ENCODE peak calls at places on chromosomes 13 and 19, in four cellular contexts. U, Z, C and B are unnamed samples.

GRCh38 chr13:41196620-41197019 is 2.3 kb upstream of the KBTBD7 start:
- DNase-seq in U (no peak), Z (no peak), C (peak; percentile 16), B (no peak)

GRCh38 chr13:101090287-101090686 is 326.0 kb downstream of the NALCN start:
- DNase-seq in U (no peak), Z (no peak), C (no peak), B (no peak)

GRCh38 chr13:39823063-39823713 is 167.7 kb downstream of the COG6 start:
- DNase-seq in U (no peak), Z (no peak), C (no peak), B (no peak)

GRCh38 chr19:35268546-35269424 is at the start of gene USF2:
- DNase-seq in U (peak; percentile 81), Z (peak; percentile 79), C (peak; percentile 72), B (peak; percentile 56)

GRCh38 chr19:54159352-54160181 is at the start of gene LENG1:
- DNase-seq in U (peak; percentile 96), Z (peak; percentile 92), C (peak; percentile 100), B (peak; percentile 99)

GRCh38 chr13:35598233-35598632 is 121.7 kb upstream of the MAB21L1 start:
- DNase-seq in U (no peak), Z (no peak), C (no peak), B (no peak)

GRCh38 chr19:49946415-49946814 is 14.6 kb downstream of the SIGLEC11 start:
- DNase-seq in U (no peak), Z (no peak), C (no peak), B (no peak)

GRCh38 chr19:55392820-55393219 is 7.1 kb downstream of the RPL28 start:
- DNase-seq in U (no peak), Z (no peak), C (no peak), B (no peak)

GRCh38 chr19:53945441-53945840 is 17.3 kb upstream of the CACNG8 start:
- DNase-seq in U (peak; percentile 25), Z (peak; percentile 43), C (no peak), B (peak; percentile 63)

GRCh38 chr19:2145831-2146241 is 5.5 kb downstream of the AP3D1 start:
- DNase-seq in U (no peak), Z (no peak), C (no peak), B (no peak)

GRCh38 chr13:110580800-110581199 is 19.3 kb upstream of the RAB20 start:
- DNase-seq in U (no peak), Z (no peak), C (no peak), B (no peak)

GRCh38 chr19:7068599-7068998 is 904 bp upstream of the ZNF557 start:
- DNase-seq in U (no peak), Z (no peak), C (no peak), B (no peak)

GRCh38 chr13:111975539-111976473 is 91.1 kb upstream of the SOX1 start:
- DNase-seq in U (no peak), Z (no peak), C (no peak), B (no peak)

GRCh38 chr13:89115307-89115706 is 1444.1 kb downstream of the SLITRK5 start:
- DNase-seq in U (no peak), Z (peak; percentile 30), C (no peak), B (peak; percentile 17)

GRCh38 chr19:35509018-35509652 is 4.3 kb downstream of the DMKN start:
- DNase-seq in U (no peak), Z (peak; percentile 61), C (peak; percentile 42), B (peak; percentile 60)

GRCh38 chr19:6076675-6077463 is 33.4 kb downstream of the RFX2 start:
- DNase-seq in U (no peak), Z (no peak), C (no peak), B (no peak)

GRCh38 chr13:21034602-21035190 is 26.7 kb downstream of the LATS2 start:
- DNase-seq in U (no peak), Z (no peak), C (no peak), B (peak; percentile 30)

GRCh38 chr19:1855828-1856255 is 7.5 kb downstream of the KLF16 start:
- DNase-seq in U (no peak), Z (no peak), C (no peak), B (no peak)

GRCh38 chr13:68185767-68186166 is 955.6 kb upstream of the PCDH9 start:
- DNase-seq in U (no peak), Z (no peak), C (no peak), B (no peak)

GRCh38 chr13:44364019-44364418 is 9.6 kb upstream of the SERP2 start:
- DNase-seq in U (no peak), Z (no peak), C (peak; percentile 31), B (no peak)

GRCh38 chr19:15534957-15535864 is 26.9 kb downstream of the CYP4F22 start:
- DNase-seq in U (no peak), Z (no peak), C (no peak), B (no peak)

GRCh38 chr19:18045307-18046013 is 37.5 kb downstream of the ARRDC2 start:
- DNase-seq in U (no peak), Z (no peak), C (no peak), B (no peak)

GRCh38 chr19:646798-647565 is 7.3 kb downstream of the FGF22 start:
- DNase-seq in U (peak; percentile 7), Z (no peak), C (no peak), B (no peak)
- TF ChIP-seq ELF4 in U (no peak), Z (no peak), C (no peak), B (no peak)

DNA sequence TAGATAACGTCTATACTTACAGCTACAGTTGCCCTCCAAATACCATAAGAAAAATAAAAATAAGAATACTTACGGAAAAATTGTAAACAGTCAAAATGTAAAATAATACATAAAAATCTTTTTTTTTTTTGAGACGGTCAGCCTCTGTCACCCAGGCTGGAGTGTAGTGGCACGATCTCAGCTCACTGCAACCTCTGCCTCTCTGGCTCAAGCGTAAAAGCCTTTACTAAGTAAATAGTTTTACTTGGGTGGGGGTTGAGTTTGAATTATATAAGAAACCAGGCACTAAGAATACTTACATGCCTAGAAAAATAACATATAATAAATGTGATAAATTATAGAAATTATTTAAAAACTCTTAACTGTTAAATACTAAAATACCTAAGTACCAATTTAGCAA is 1413.0 kb upstream of the PRR20A start:
- DNase-seq in U (no peak), Z (no peak), C (no peak), B (no peak)
- TF ChIP-seq ELF4 in U (no peak), Z (no peak), C (no peak), B (no peak)

GRCh38 chr19:33511346-33511745 is 10.2 kb downstream of the PEPD start:
- DNase-seq in U (no peak), Z (no peak), C (no peak), B (no peak)
- TF ChIP-seq ELF4 in U (no peak), Z (no peak), C (no peak), B (no peak)

GRCh38 chr13:32829269-32829668 is 187.0 kb upstream of the KL start:
- DNase-seq in U (no peak), Z (no peak), C (no peak), B (no peak)

GRCh38 chr13:32828711-32829110 is 187.5 kb upstream of the KL start:
- DNase-seq in U (no peak), Z (no peak), C (no peak), B (no peak)

GRCh38 chr13:32830632-32831031 is 185.6 kb upstream of the KL start:
- DNase-seq in U (no peak), Z (no peak), C (no peak), B (no peak)

GRCh38 chr13:32825481-32825880 is 190.7 kb upstream of the KL start:
- DNase-seq in U (no peak), Z (no peak), C (no peak), B (no peak)

GRCh38 chr13:32829676-32830091 is 186.5 kb upstream of the KL start:
- DNase-seq in U (no peak), Z (no peak), C (no peak), B (no peak)
- TF ChIP-seq ELF4 in U (no peak), Z (no peak), C (no peak), B (no peak)

DNA sequence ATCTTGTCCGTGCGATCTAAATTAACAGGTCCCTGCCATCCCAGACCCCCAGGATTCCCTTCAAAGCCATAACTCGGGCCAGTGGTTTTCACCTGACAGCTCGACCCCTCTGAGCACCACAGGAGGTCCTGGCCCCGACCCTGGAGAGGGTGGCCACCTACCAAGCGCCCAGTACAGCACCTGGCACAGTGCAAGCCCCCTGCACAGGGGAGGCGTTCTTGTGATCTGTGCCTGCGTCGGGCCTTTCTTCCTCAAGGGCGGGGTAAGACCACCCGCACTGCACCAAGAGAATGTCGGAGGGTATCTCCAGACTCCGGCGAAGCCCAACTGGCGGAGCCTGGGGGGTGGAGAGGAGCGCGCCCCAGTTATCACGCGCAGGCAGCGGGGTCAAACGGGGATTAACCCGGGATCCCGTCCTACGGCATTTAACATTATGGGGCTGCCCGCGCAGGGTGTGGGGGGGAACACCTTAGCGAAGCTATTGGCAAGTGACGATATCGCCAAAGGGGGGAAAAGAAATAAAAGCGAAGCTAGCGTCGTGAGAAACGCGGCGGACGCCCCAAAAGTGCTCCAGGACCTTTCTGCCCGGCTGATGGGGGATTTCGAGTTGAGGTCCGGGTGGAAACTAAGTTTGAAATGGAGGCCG is 1.3 kb upstream of the HNRNPL start:
- DNase-seq in U (no peak), Z (no peak), C (no peak), B (peak; percentile 51)
- TF ChIP-seq ELF4 in U (no peak), Z (no peak), C (no peak), B (no peak)

DNA sequence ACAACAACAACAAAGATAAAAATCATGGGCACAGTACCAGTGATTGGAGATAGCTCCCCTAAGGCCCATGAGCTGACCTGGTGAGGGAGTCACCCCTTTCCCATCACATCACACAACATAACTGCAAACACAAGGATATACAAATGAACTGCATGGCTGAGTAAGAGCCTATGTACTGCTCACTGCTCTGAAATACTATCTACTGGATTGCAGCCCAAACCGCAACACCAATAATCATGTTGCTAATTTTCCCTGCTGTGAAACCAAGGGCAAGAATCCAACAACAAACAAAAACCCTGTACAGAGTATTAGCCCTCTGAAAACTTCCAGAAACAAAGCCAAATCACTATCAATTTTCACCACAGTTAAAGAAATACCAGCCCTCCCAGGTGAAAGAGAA is 1893.2 kb downstream of the PCDH9 start:
- DNase-seq in U (no peak), Z (no peak), C (no peak), B (no peak)
- TF ChIP-seq ELF4 in U (no peak), Z (no peak), C (no peak), B (no peak)